ENCODE peak calls at places on chromosomes 2 and 18, in ten cellular contexts. I, C, U, O, J, E, Y, H, N and K are unnamed samples.

GRCh38 chr2:64924178-64924934 is 64.8 kb upstream of the SLC1A4 start:
- DNase-seq in I (no peak), C (no peak), U (no peak), O (no peak), J (no peak), E (no peak), Y (no peak), H (no peak), N (no peak), K (no peak)

GRCh38 chr2:216283038-216283900 is 89.0 kb downstream of the MARCHF4 start:
- DNase-seq in I (no peak), C (no peak), U (peak; percentile 28), O (no peak), J (peak; percentile 57), E (no peak), Y (no peak), H (no peak), N (peak; percentile 13), K (no peak)

GRCh38 chr2:15811367-15811766 is 129.0 kb upstream of the MYCN start:
- DNase-seq in I (no peak), C (no peak), U (no peak), O (peak; percentile 48), J (no peak), E (no peak), Y (no peak), H (no peak), N (no peak), K (no peak)

GRCh38 chr2:181440919-181441318 is 16.3 kb upstream of the ITGA4 start:
- DNase-seq in I (no peak), C (no peak), U (no peak), O (no peak), J (no peak), E (no peak), Y (no peak), H (no peak), N (no peak), K (no peak)

GRCh38 chr2:84927275-84927627 is 21.8 kb downstream of the TMSB10 start:
- DNase-seq in I (no peak), C (no peak), U (no peak), O (no peak), J (no peak), E (no peak), Y (no peak), H (no peak), N (no peak), K (no peak)

GRCh38 chr2:29052811-29053210 is 21.5 kb downstream of the PCARE start:
- DNase-seq in I (no peak), C (no peak), U (no peak), O (no peak), J (no peak), E (no peak), Y (no peak), H (no peak), N (no peak), K (no peak)

GRCh38 chr2:113072584-113072983 is 4.8 kb downstream of the IL1F10 start:
- DNase-seq in I (no peak), C (no peak), U (no peak), O (no peak), J (no peak), E (no peak), Y (no peak), H (no peak), N (no peak), K (no peak)

GRCh38 chr2:212406716-212407115 is 131.9 kb downstream of the ERBB4 start:
- DNase-seq in I (no peak), C (no peak), U (no peak), O (no peak), J (no peak), E (no peak), Y (no peak), H (no peak), N (no peak), K (no peak)

GRCh38 chr18:63160172-63160995 is 159.2 kb downstream of the BCL2 start:
- DNase-seq in I (no peak), C (no peak), U (no peak), O (no peak), J (no peak), E (no peak), Y (no peak), H (peak; percentile 29), N (no peak), K (no peak)

GRCh38 chr2:165691615-165692014 is 102.4 kb downstream of the GALNT3 start:
- DNase-seq in I (peak; percentile 6), C (no peak), U (no peak), O (peak; percentile 9), J (no peak), E (peak; percentile 38), Y (no peak), H (no peak), N (peak; percentile 59), K (peak; percentile 38)

GRCh38 chr2:241129086-241129871 is 20.0 kb downstream of the PASK start:
- DNase-seq in I (no peak), C (no peak), U (no peak), O (no peak), J (no peak), E (no peak), Y (no peak), H (no peak), N (peak; percentile 26), K (no peak)

GRCh38 chr2:170386554-170386953 is 208.6 kb downstream of the MYO3B start:
- DNase-seq in I (no peak), C (no peak), U (no peak), O (no peak), J (no peak), E (no peak), Y (no peak), H (no peak), N (no peak), K (no peak)

GRCh38 chr2:85666937-85667336 is 1.1 kb downstream of the SFTPB start:
- DNase-seq in I (no peak), C (no peak), U (no peak), O (no peak), J (no peak), E (no peak), Y (no peak), H (no peak), N (no peak), K (no peak)

GRCh38 chr2:201070966-201071304 is 536 bp downstream of the HYCC2 start:
- DNase-seq in I (no peak), C (no peak), U (peak; percentile 52), O (no peak), J (peak; percentile 48), E (no peak), Y (no peak), H (no peak), N (no peak), K (no peak)

GRCh38 chr2:29878898-29879297 is 42.5 kb downstream of the ALK start:
- DNase-seq in I (no peak), C (no peak), U (no peak), O (no peak), J (no peak), E (no peak), Y (no peak), H (no peak), N (peak; percentile 15), K (no peak)

GRCh38 chr2:188085421-188085820 is 206.3 kb upstream of the GULP1 start:
- DNase-seq in I (no peak), C (no peak), U (no peak), O (no peak), J (no peak), E (no peak), Y (no peak), H (no peak), N (no peak), K (peak; percentile 13)

GRCh38 chr2:118047273-118047898 is 33.5 kb upstream of the CCDC93 start:
- DNase-seq in I (no peak), C (no peak), U (peak; percentile 45), O (no peak), J (no peak), E (no peak), Y (no peak), H (no peak), N (peak; percentile 74), K (no peak)

GRCh38 chr18:48222118-48222517 is 187.1 kb downstream of the ZBTB7C start:
- DNase-seq in I (peak; percentile 69), C (peak; percentile 77), U (peak; percentile 75), O (peak; percentile 75), J (peak; percentile 46), E (peak; percentile 72), Y (no peak), H (no peak), N (peak; percentile 82), K (peak; percentile 10)

GRCh38 chr2:21467910-21468309 is 344.1 kb downstream of the TDRD15 start:
- DNase-seq in I (no peak), C (no peak), U (no peak), O (no peak), J (no peak), E (no peak), Y (no peak), H (no peak), N (peak; percentile 76), K (no peak)

GRCh38 chr2:204180671-204181070 is 244.1 kb downstream of the ICOS start:
- DNase-seq in I (no peak), C (no peak), U (no peak), O (no peak), J (no peak), E (no peak), Y (no peak), H (no peak), N (no peak), K (no peak)

GRCh38 chr2:85132834-85133637 is at the start of gene TCF7L1:
- DNase-seq in I (peak; percentile 86), C (no peak), U (no peak), O (peak; percentile 88), J (no peak), E (peak; percentile 87), Y (peak; percentile 22), H (no peak), N (peak; percentile 76), K (peak; percentile 25)

GRCh38 chr18:46282177-46282570 is 178.0 kb downstream of the HAUS1 start:
- DNase-seq in I (no peak), C (no peak), U (no peak), O (no peak), J (no peak), E (no peak), Y (no peak), H (no peak), N (no peak), K (no peak)

GRCh38 chr2:234500394-234501006 is 3.6 kb upstream of the ARL4C start:
- DNase-seq in I (peak; percentile 48), C (no peak), U (peak; percentile 65), O (no peak), J (peak; percentile 86), E (peak; percentile 34), Y (no peak), H (peak; percentile 67), N (peak; percentile 81), K (peak; percentile 27)